ENCODE peak calls at places on chromosomes 2 and 18, in ten cellular contexts. I, J, Q, O, L, P, V, F, Y and C are unnamed samples.

GRCh38 chr2:138922973-138923563 is 142.9 kb upstream of the NXPH2 start:
- DNase-seq in I (no peak), J (no peak), Q (no peak), O (no peak), L (no peak), P (no peak), V (no peak), F (no peak), Y (peak; percentile 32), C (no peak)

GRCh38 chr18:74310411-74310810 is 5.2 kb upstream of the C18orf63 start:
- DNase-seq in I (no peak), J (no peak), Q (no peak), O (peak; percentile 33), L (no peak), P (no peak), V (no peak), F (no peak), Y (peak; percentile 29), C (no peak)

GRCh38 chr18:11464129-11464528 is 145.3 kb upstream of the SLC35G4 start:
- DNase-seq in I (no peak), J (no peak), Q (no peak), O (no peak), L (no peak), P (no peak), V (no peak), F (no peak), Y (no peak), C (no peak)

GRCh38 chr2:207768891-207769596 is 662 bp downstream of the FZD5 start:
- DNase-seq in I (peak; percentile 17), J (no peak), Q (no peak), O (no peak), L (no peak), P (no peak), V (peak; percentile 25), F (no peak), Y (peak; percentile 31), C (peak; percentile 18)

GRCh38 chr18:55400590-55401274 is 187.3 kb downstream of the TCF4 start:
- DNase-seq in I (no peak), J (no peak), Q (no peak), O (no peak), L (no peak), P (no peak), V (no peak), F (no peak), Y (peak; percentile 49), C (no peak)

GRCh38 chr2:24231461-24231881 is 56.6 kb downstream of the FAM228A start:
- DNase-seq in I (no peak), J (no peak), Q (no peak), O (peak; percentile 54), L (no peak), P (no peak), V (peak; percentile 59), F (no peak), Y (peak; percentile 68), C (no peak)

GRCh38 chr2:172226244-172227061 is 123.8 kb upstream of the DLX2 start:
- DNase-seq in I (peak; percentile 36), J (no peak), Q (no peak), O (no peak), L (no peak), P (no peak), V (peak; percentile 39), F (peak; percentile 70), Y (no peak), C (no peak)

GRCh38 chr18:75429975-75430374 is 2.5 kb upstream of the SMIM21 start:
- DNase-seq in I (no peak), J (no peak), Q (no peak), O (no peak), L (no peak), P (no peak), V (no peak), F (no peak), Y (peak; percentile 90), C (no peak)

GRCh38 chr2:75606851-75607798 is 39.5 kb upstream of the MRPL19 start:
- DNase-seq in I (no peak), J (no peak), Q (no peak), O (peak; percentile 83), L (no peak), P (no peak), V (no peak), F (no peak), Y (peak; percentile 98), C (no peak)

GRCh38 chr2:30679416-30680088 is 127.7 kb downstream of the CAPN13 start:
- DNase-seq in I (no peak), J (peak; percentile 54), Q (peak; percentile 54), O (peak; percentile 14), L (no peak), P (no peak), V (no peak), F (no peak), Y (peak; percentile 74), C (peak; percentile 7)

DNA sequence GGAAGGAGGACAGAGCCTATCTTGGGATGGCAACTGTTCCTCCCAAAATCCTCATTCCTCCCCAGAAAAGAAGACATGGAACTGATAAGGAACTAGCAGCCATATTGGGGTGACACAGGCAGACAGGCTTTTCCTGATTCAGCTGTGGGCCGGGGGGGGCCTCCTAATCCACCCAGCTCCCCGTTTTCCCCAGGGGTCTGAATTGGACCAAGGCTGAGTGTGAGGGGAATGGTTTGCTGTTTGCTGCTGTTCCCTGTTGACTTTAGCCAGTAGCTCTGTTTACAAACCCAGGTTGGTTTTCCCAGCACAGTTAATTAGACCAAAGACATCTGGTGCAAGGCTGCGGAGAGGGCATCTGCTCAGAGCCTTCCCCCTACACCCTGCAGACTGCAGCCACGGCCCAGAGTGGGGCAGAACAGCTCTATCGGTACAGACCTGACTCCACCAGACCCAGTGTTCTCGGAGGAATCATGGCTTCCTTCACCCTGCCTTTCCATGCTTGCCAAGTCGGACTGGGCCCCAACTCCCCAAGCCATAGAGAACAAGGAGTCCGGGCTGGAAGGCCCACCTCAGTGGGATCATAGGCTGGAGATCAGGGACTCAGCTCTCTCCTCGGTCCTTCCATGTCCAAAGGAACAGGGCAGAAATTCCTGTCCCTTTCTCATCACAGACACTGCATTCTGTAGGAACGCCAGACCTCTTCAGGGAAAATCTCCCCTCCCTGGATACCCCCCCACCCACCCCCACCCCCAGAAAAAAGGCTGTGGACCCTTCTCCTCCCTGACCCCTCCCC is 1.7 kb upstream of the PKDCC start:
- DNase-seq in I (no peak), J (no peak), Q (no peak), O (no peak), L (no peak), P (no peak), V (no peak), F (no peak), Y (no peak), C (no peak)
- H3K27ac ChIP-seq in I (no peak overlapping the region), J (peak overlapping the region; percentile 93), Q (peak overlapping the region; percentile 94), O (no peak overlapping the region), L (peak overlapping the region; percentile 91), P (peak overlapping the region; percentile 86), V (peak overlapping the region; percentile 78), F (no peak overlapping the region), Y (no peak overlapping the region), C (no peak overlapping the region)

GRCh38 chr2:143708682-143709081 is 579.5 kb downstream of the ARHGAP15 start:
- DNase-seq in I (no peak), J (no peak), Q (no peak), O (no peak), L (no peak), P (no peak), V (no peak), F (no peak), Y (no peak), C (no peak)

GRCh38 chr2:143705108-143705686 is 576.0 kb downstream of the ARHGAP15 start:
- DNase-seq in I (no peak), J (no peak), Q (no peak), O (no peak), L (no peak), P (no peak), V (no peak), F (no peak), Y (peak; percentile 80), C (no peak)

GRCh38 chr2:143704432-143705106 is 575.4 kb downstream of the ARHGAP15 start:
- DNase-seq in I (no peak), J (no peak), Q (no peak), O (no peak), L (no peak), P (no peak), V (no peak), F (no peak), Y (no peak), C (no peak)

GRCh38 chr2:143702931-143703330 is 573.7 kb downstream of the ARHGAP15 start:
- DNase-seq in I (no peak), J (no peak), Q (no peak), O (no peak), L (no peak), P (no peak), V (no peak), F (no peak), Y (no peak), C (no peak)

DNA sequence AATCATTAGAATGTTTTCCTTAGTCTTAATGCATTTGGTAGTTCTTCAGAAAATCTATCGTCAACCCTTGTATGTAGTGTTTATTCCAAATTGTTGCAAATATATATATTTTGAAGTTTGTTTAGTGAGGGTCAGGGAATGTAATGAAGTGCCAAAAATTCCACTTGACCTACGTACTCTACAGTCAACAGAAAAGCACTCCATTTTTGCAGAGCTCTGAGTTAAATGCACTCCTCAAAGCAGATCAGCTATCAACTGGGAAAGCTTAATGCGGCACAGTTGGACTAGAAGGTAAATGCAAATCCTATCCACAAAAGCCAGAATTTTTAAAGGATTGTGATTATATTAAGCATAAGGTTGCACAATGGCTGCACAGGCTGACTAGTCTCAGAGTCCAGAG is 577.1 kb downstream of the ARHGAP15 start:
- DNase-seq in I (no peak), J (no peak), Q (no peak), O (no peak), L (no peak), P (no peak), V (no peak), F (no peak), Y (peak; percentile 12), C (no peak)
- H3K4me3 ChIP-seq in I (no peak overlapping the region), J (no peak overlapping the region), Q (no peak overlapping the region), O (no peak overlapping the region), L (no peak overlapping the region), P (no peak overlapping the region), V (no peak overlapping the region), F (no peak overlapping the region), Y (no peak overlapping the region), C (no peak overlapping the region)

GRCh38 chr2:88125344-88125923 is 2.4 kb downstream of the FABP1 start:
- DNase-seq in I (no peak), J (no peak), Q (no peak), O (no peak), L (no peak), P (no peak), V (no peak), F (no peak), Y (no peak), C (no peak)
- H3K27ac ChIP-seq in I (no peak overlapping the region), J (no peak overlapping the region), Q (no peak overlapping the region), O (no peak overlapping the region), L (no peak overlapping the region), P (no peak overlapping the region), V (no peak overlapping the region), F (no peak overlapping the region), Y (no peak overlapping the region), C (no peak overlapping the region)

GRCh38 chr2:47172922-47173695 is 18.0 kb upstream of the STPG4 start:
- DNase-seq in I (no peak), J (no peak), Q (no peak), O (no peak), L (no peak), P (no peak), V (no peak), F (no peak), Y (no peak), C (no peak)
- H3K4me3 ChIP-seq in I (peak overlapping the region; percentile 0), J (peak overlapping the region; percentile 97), Q (no peak overlapping the region), O (peak overlapping the region; percentile 100), L (peak overlapping the region; percentile 1), P (peak overlapping the region; percentile 96), V (peak overlapping the region; percentile 97), F (peak overlapping the region; percentile 72), Y (peak overlapping the region; percentile 95), C (no peak overlapping the region)

GRCh38 chr2:204538179-204539009 is 6.9 kb upstream of the PARD3B start:
- DNase-seq in I (no peak), J (no peak), Q (no peak), O (peak; percentile 41), L (no peak), P (no peak), V (peak; percentile 33), F (no peak), Y (peak; percentile 45), C (no peak)
- H3K27ac ChIP-seq in I (no peak overlapping the region), J (no peak overlapping the region), Q (no peak overlapping the region), O (peak overlapping the region; percentile 66), L (no peak overlapping the region), P (no peak overlapping the region), V (no peak overlapping the region), F (no peak overlapping the region), Y (peak overlapping the region; percentile 20), C (no peak overlapping the region)